ENCODE peak calls at places on chromosomes 3 and 15, in ten cellular contexts. N is testis, M is endothelial cell, D is cardiac fibroblast, A is breast epithelium, Y is cardiac muscle cell, K is tibial nerve, B is astrocyte, O is brain microvascular endothelial cell, P is AG04450. G is an unnamed sample.

GRCh38 chr15:56781666-56782065 is 48.4 kb upstream of the ZNF280D start:
- DNase-seq in N (no peak), M (no peak), D (no peak), A (no peak), Y (no peak), K (no peak), B (no peak), O (no peak), P (no peak), G (no peak)

GRCh38 chr3:172094621-172095557 is 55.5 kb downstream of the FNDC3B start:
- DNase-seq in N (no peak), M (no peak), D (no peak), A (no peak), Y (peak; percentile 29), K (no peak), B (peak; percentile 40), O (peak; percentile 34), P (no peak), G (no peak)

GRCh38 chr3:89227218-89227617 is 119.8 kb downstream of the EPHA3 start:
- DNase-seq in N (no peak), M (no peak), D (peak; percentile 3), A (no peak), Y (peak; percentile 5), K (no peak), B (peak; percentile 19), O (peak; percentile 9), P (peak; percentile 7), G (no peak)

GRCh38 chr3:148075829-148076716 is 621.6 kb upstream of the AGTR1 start:
- DNase-seq in N (peak; percentile 17), M (peak; percentile 13), D (peak; percentile 76), A (no peak), Y (peak; percentile 73), K (no peak), B (peak; percentile 44), O (peak; percentile 67), P (peak; percentile 27), G (peak; percentile 28)

GRCh38 chr3:124149774-124150173 is 157.8 kb upstream of the ROPN1 start:
- DNase-seq in N (no peak), M (no peak), D (no peak), A (no peak), Y (no peak), K (no peak), B (no peak), O (no peak), P (no peak), G (no peak)

GRCh38 chr3:81419196-81419595 is 342.2 kb downstream of the GBE1 start:
- DNase-seq in N (no peak), M (no peak), D (peak; percentile 47), A (no peak), Y (peak; percentile 49), K (no peak), B (no peak), O (no peak), P (no peak), G (peak; percentile 4)

GRCh38 chr15:88113909-88114308 is 142.6 kb downstream of the NTRK3 start:
- DNase-seq in N (no peak), M (no peak), D (no peak), A (no peak), Y (peak; percentile 10), K (no peak), B (peak; percentile 88), O (no peak), P (no peak), G (no peak)

GRCh38 chr3:63961891-63962290 is 49.7 kb upstream of the SCAANT1 start:
- DNase-seq in N (no peak), M (no peak), D (peak; percentile 51), A (no peak), Y (peak; percentile 40), K (no peak), B (peak; percentile 34), O (no peak), P (no peak), G (no peak)

GRCh38 chr3:42764115-42764514 is 8.9 kb downstream of the CCDC13 start:
- DNase-seq in N (no peak), M (no peak), D (no peak), A (no peak), Y (no peak), K (no peak), B (no peak), O (no peak), P (no peak), G (no peak)

GRCh38 chr3:127450331-127450730 is 140.2 kb downstream of the TPRA1 start:
- DNase-seq in N (no peak), M (no peak), D (no peak), A (peak; percentile 41), Y (no peak), K (no peak), B (no peak), O (no peak), P (no peak), G (no peak)

GRCh38 chr3:127446756-127447155 is 143.8 kb downstream of the TPRA1 start:
- DNase-seq in N (no peak), M (no peak), D (no peak), A (peak; percentile 28), Y (no peak), K (no peak), B (no peak), O (no peak), P (no peak), G (no peak)

GRCh38 chr3:127449489-127450212 is 140.9 kb downstream of the TPRA1 start:
- DNase-seq in N (no peak), M (no peak), D (no peak), A (peak; percentile 9), Y (no peak), K (no peak), B (no peak), O (no peak), P (no peak), G (no peak)

GRCh38 chr3:127448671-127449070 is 141.9 kb downstream of the TPRA1 start:
- DNase-seq in N (no peak), M (no peak), D (no peak), A (peak; percentile 12), Y (no peak), K (no peak), B (no peak), O (no peak), P (no peak), G (no peak)

DNA sequence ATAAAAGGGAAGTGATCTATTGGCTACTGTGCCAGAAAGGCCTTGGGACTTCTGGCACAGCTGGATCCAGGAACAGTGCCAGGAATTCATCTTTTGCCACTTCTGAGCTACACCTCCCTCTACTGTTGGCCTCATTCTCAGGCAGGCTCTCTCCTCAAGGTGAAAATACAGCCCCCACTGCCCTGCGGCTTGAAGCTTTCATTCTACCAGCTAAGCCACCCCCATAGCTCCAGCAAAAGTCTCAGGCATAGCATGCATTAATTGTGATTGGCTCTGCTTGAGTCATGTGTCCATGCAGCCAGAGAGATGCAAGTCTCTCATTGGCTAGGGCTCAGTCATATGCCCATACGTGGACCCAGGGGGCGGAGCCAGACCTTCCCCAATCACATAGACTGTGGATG is 142.4 kb downstream of the TPRA1 start:
- DNase-seq in N (peak; percentile 70), M (no peak), D (no peak), A (peak; percentile 49), Y (peak; percentile 20), K (no peak), B (no peak), O (no peak), P (no peak), G (no peak)
- TF ChIP-seq CTCF in N (no peak), M (no peak), D (no peak), A (no peak), Y (no peak), K (no peak), B (no peak), O (no peak), P (no peak), G (no peak)

DNA sequence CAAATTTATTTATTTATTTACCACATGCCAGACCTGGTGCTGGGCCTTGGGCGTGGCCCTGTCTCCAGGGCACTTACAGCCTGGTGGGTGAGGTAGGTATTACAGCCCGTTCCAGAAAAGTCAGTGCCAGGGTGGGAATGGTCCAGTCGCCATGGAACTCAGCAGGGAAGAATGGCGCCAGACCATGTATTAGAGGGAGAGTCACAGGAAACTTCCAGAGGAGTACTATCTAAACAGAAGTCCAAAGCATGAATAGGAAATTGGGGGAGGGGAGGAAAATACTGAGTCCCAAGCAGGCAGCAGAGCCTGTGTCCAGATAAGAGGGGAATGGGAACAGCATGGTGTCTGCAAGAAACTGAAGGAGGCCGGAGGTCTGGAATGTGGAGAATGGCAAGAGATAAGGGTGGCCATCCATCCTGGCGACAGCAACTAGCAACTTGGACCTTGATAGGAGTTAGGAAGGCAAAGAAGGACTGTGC is 27.0 kb downstream of the SH3BP5 start:
- DNase-seq in N (peak; percentile 67), M (peak; percentile 18), D (peak; percentile 76), A (no peak), Y (peak; percentile 75), K (no peak), B (peak; percentile 77), O (no peak), P (no peak), G (no peak)
- TF ChIP-seq CTCF in N (peak; percentile 33), M (peak; percentile 77), D (peak; percentile 55), A (peak; percentile 33), Y (peak; percentile 42), K (no peak), B (peak; percentile 23), O (peak; percentile 63), P (peak; percentile 45), G (peak; percentile 5)

DNA sequence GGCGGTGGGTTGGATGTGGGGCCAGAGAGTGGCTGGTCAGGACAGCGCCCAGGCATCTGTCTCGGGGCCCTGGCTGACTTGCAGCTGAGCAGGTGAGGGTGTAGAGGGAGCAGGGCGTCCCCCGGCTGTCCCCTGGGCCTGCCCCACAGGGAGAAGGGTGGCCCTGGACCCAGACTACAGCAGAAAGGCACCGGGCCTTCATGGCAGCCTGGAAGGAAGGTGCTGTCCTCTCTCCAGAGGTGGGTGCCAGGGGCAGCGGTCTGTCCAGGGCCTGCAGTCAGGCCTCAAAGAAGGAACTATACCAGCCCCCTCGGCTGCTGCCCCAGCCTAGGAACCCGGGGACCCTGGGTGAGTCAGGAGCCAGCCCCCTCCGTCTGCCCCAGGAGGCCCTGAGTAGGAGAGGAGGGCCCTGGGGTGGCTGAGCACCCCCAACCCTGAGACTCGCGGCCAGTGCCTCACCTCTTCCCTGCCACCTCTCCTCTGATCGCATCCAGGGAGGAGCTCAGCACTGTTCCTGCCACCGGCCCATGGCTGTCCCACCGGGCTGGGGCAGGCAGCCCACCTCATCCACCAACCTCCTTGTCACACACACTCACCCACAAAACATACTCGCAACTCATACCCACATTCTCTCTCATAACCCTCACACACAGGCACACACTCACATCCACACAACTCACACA is 133.5 kb downstream of the FBLN2 start:
- DNase-seq in N (no peak), M (no peak), D (no peak), A (no peak), Y (no peak), K (no peak), B (no peak), O (no peak), P (no peak), G (no peak)
- TF ChIP-seq CTCF in N (no peak), M (no peak), D (no peak), A (no peak), Y (no peak), K (no peak), B (no peak), O (no peak), P (no peak), G (no peak)

GRCh38 chr3:66693461-66693912 is 192.7 kb upstream of the LRIG1 start:
- DNase-seq in N (peak; percentile 53), M (no peak), D (peak; percentile 33), A (peak; percentile 55), Y (peak; percentile 41), K (peak; percentile 35), B (peak; percentile 29), O (peak; percentile 19), P (no peak), G (no peak)
- TF ChIP-seq CTCF in N (no peak), M (no peak), D (no peak), A (no peak), Y (no peak), K (no peak), B (no peak), O (no peak), P (no peak), G (no peak)

GRCh38 chr3:150840733-150841515 is 64.3 kb downstream of the MINDY4B start:
- DNase-seq in N (no peak), M (no peak), D (no peak), A (no peak), Y (no peak), K (no peak), B (no peak), O (no peak), P (no peak), G (no peak)
- TF ChIP-seq CTCF in N (no peak), M (no peak), D (peak; percentile 6), A (no peak), Y (no peak), K (no peak), B (no peak), O (peak; percentile 32), P (no peak), G (no peak)

G was measured in AG09319.